ENCODE peak calls at places on chromosomes 11 and 22, in eight cellular contexts. One of them, this sample, is unnamed.

GRCh38 chr11:3886985-3887384 is 31.5 kb downstream of the STIM1 start:
- DNase-seq in H1: no peak
- DNase-seq in stomach: no peak
- DNase-seq in transverse colon: no peak
- DNase-seq in suprapubic skin: no peak
- DNase-seq in K562: no peak
- DNase-seq in ovary: no peak
- DNase-seq in upper lobe of left lung: no peak
- DNase-seq in this sample: no peak

GRCh38 chr11:103586756-103587155 is 449.7 kb upstream of the DDI1 start:
- DNase-seq in H1: no peak
- DNase-seq in stomach: no peak
- DNase-seq in transverse colon: no peak
- DNase-seq in suprapubic skin: no peak
- DNase-seq in K562: no peak
- DNase-seq in ovary: no peak
- DNase-seq in upper lobe of left lung: no peak
- DNase-seq in this sample: no peak

GRCh38 chr11:44936527-44936926 is 14.2 kb downstream of the TP53I11 start:
- DNase-seq in H1: peak
- DNase-seq in stomach: peak
- DNase-seq in transverse colon: peak
- DNase-seq in suprapubic skin: peak
- DNase-seq in K562: peak
- DNase-seq in ovary: peak
- DNase-seq in upper lobe of left lung: no peak
- DNase-seq in this sample: peak

GRCh38 chr11:11250470-11250869 is 102.6 kb downstream of the CSNK2A3 start:
- DNase-seq in H1: no peak
- DNase-seq in stomach: no peak
- DNase-seq in transverse colon: no peak
- DNase-seq in suprapubic skin: no peak
- DNase-seq in K562: no peak
- DNase-seq in ovary: no peak
- DNase-seq in upper lobe of left lung: no peak
- DNase-seq in this sample: no peak

GRCh38 chr11:2541881-2542361 is 97.1 kb downstream of the KCNQ1 start:
- DNase-seq in H1: no peak
- DNase-seq in stomach: no peak
- DNase-seq in transverse colon: peak
- DNase-seq in suprapubic skin: peak
- DNase-seq in K562: no peak
- DNase-seq in ovary: peak
- DNase-seq in upper lobe of left lung: no peak
- DNase-seq in this sample: peak

GRCh38 chr22:31279821-31280496 is 12.3 kb downstream of the PIK3IP1 start:
- DNase-seq in H1: no peak
- DNase-seq in stomach: no peak
- DNase-seq in transverse colon: no peak
- DNase-seq in suprapubic skin: peak
- DNase-seq in K562: no peak
- DNase-seq in ovary: no peak
- DNase-seq in upper lobe of left lung: no peak
- DNase-seq in this sample: peak

GRCh38 chr11:30960387-30960992 is 374.3 kb upstream of the MPPED2 start:
- DNase-seq in H1: no peak
- DNase-seq in stomach: no peak
- DNase-seq in transverse colon: no peak
- DNase-seq in suprapubic skin: no peak
- DNase-seq in K562: peak
- DNase-seq in ovary: no peak
- DNase-seq in upper lobe of left lung: no peak
- DNase-seq in this sample: no peak

GRCh38 chr22:48827228-48827810 is 1000.4 kb downstream of the BRD1 start:
- DNase-seq in H1: peak
- DNase-seq in stomach: no peak
- DNase-seq in transverse colon: no peak
- DNase-seq in suprapubic skin: peak
- DNase-seq in K562: no peak
- DNase-seq in ovary: no peak
- DNase-seq in upper lobe of left lung: no peak
- DNase-seq in this sample: no peak

GRCh38 chr11:130337281-130338089 is 22.8 kb upstream of the ZBTB44 start:
- DNase-seq in H1: no peak
- DNase-seq in stomach: no peak
- DNase-seq in transverse colon: no peak
- DNase-seq in suprapubic skin: no peak
- DNase-seq in K562: peak
- DNase-seq in ovary: no peak
- DNase-seq in upper lobe of left lung: peak
- DNase-seq in this sample: no peak

GRCh38 chr11:46541593-46542371 is 52.0 kb downstream of the AMBRA1 start:
- DNase-seq in H1: no peak
- DNase-seq in stomach: peak
- DNase-seq in transverse colon: peak
- DNase-seq in suprapubic skin: no peak
- DNase-seq in K562: peak
- DNase-seq in ovary: no peak
- DNase-seq in upper lobe of left lung: peak
- DNase-seq in this sample: no peak

GRCh38 chr11:58567889-58568512 is 7.7 kb downstream of the LPXN start:
- DNase-seq in H1: peak
- DNase-seq in stomach: peak
- DNase-seq in transverse colon: peak
- DNase-seq in suprapubic skin: peak
- DNase-seq in K562: peak
- DNase-seq in ovary: no peak
- DNase-seq in upper lobe of left lung: no peak
- DNase-seq in this sample: no peak

GRCh38 chr22:46902436-46902835 is 140.0 kb downstream of the TBC1D22A start:
- DNase-seq in H1: no peak
- DNase-seq in stomach: peak
- DNase-seq in transverse colon: no peak
- DNase-seq in suprapubic skin: no peak
- DNase-seq in K562: no peak
- DNase-seq in ovary: no peak
- DNase-seq in upper lobe of left lung: no peak
- DNase-seq in this sample: no peak

GRCh38 chr11:4480577-4481539 is 1.6 kb upstream of the OR52K1 start:
- DNase-seq in H1: no peak
- DNase-seq in stomach: no peak
- DNase-seq in transverse colon: no peak
- DNase-seq in suprapubic skin: no peak
- DNase-seq in K562: peak
- DNase-seq in ovary: no peak
- DNase-seq in upper lobe of left lung: no peak
- DNase-seq in this sample: no peak

GRCh38 chr11:83223457-83223856 is 29.9 kb downstream of the ANKRD42 start:
- DNase-seq in H1: no peak
- DNase-seq in stomach: no peak
- DNase-seq in transverse colon: no peak
- DNase-seq in suprapubic skin: no peak
- DNase-seq in K562: no peak
- DNase-seq in ovary: no peak
- DNase-seq in upper lobe of left lung: no peak
- DNase-seq in this sample: no peak

GRCh38 chr11:64540426-64540825 is 50.6 kb upstream of the SLC22A12 start:
- DNase-seq in H1: no peak
- DNase-seq in stomach: no peak
- DNase-seq in transverse colon: no peak
- DNase-seq in suprapubic skin: no peak
- DNase-seq in K562: no peak
- DNase-seq in ovary: no peak
- DNase-seq in upper lobe of left lung: peak
- DNase-seq in this sample: no peak

GRCh38 chr11:70038034-70038834 is 39.9 kb upstream of the ANO1 start:
- DNase-seq in H1: peak
- DNase-seq in stomach: peak
- DNase-seq in transverse colon: no peak
- DNase-seq in suprapubic skin: no peak
- DNase-seq in K562: no peak
- DNase-seq in ovary: no peak
- DNase-seq in upper lobe of left lung: no peak
- DNase-seq in this sample: no peak

GRCh38 chr11:120151536-120151935 is 13.6 kb upstream of the TRIM29 start:
- DNase-seq in H1: no peak
- DNase-seq in stomach: no peak
- DNase-seq in transverse colon: no peak
- DNase-seq in suprapubic skin: no peak
- DNase-seq in K562: no peak
- DNase-seq in ovary: no peak
- DNase-seq in upper lobe of left lung: no peak
- DNase-seq in this sample: no peak

GRCh38 chr11:30879322-30880020 is 293.3 kb upstream of the MPPED2 start:
- DNase-seq in H1: no peak
- DNase-seq in stomach: peak
- DNase-seq in transverse colon: no peak
- DNase-seq in suprapubic skin: no peak
- DNase-seq in K562: no peak
- DNase-seq in ovary: no peak
- DNase-seq in upper lobe of left lung: no peak
- DNase-seq in this sample: no peak

GRCh38 chr22:22942511-22943329 is 55.1 kb downstream of the IGLL5 start:
- DNase-seq in H1: peak
- DNase-seq in stomach: peak
- DNase-seq in transverse colon: peak
- DNase-seq in suprapubic skin: peak
- DNase-seq in K562: peak
- DNase-seq in ovary: peak
- DNase-seq in upper lobe of left lung: no peak
- DNase-seq in this sample: peak

GRCh38 chr11:1178201-1178885 is 20.6 kb downstream of the MUC5AC start:
- DNase-seq in H1: no peak
- DNase-seq in stomach: no peak
- DNase-seq in transverse colon: no peak
- DNase-seq in suprapubic skin: no peak
- DNase-seq in K562: no peak
- DNase-seq in ovary: no peak
- DNase-seq in upper lobe of left lung: peak
- DNase-seq in this sample: no peak

GRCh38 chr22:43343262-43343988 is at the start of gene SCUBE1:
- DNase-seq in H1: peak
- DNase-seq in stomach: peak
- DNase-seq in transverse colon: peak
- DNase-seq in suprapubic skin: no peak
- DNase-seq in K562: peak
- DNase-seq in ovary: peak
- DNase-seq in upper lobe of left lung: peak
- DNase-seq in this sample: no peak

GRCh38 chr11:67404515-67405195 is 772 bp downstream of the TBC1D10C start:
- DNase-seq in H1: no peak
- DNase-seq in stomach: no peak
- DNase-seq in transverse colon: no peak
- DNase-seq in suprapubic skin: no peak
- DNase-seq in K562: no peak
- DNase-seq in ovary: no peak
- DNase-seq in upper lobe of left lung: peak
- DNase-seq in this sample: no peak
- TF ChIP-seq EP300 in H1: no peak
- TF ChIP-seq EP300 in stomach: no peak
- TF ChIP-seq EP300 in transverse colon: no peak
- TF ChIP-seq EP300 in suprapubic skin: no peak
- TF ChIP-seq EP300 in K562: no peak
- TF ChIP-seq EP300 in ovary: no peak
- TF ChIP-seq EP300 in upper lobe of left lung: no peak
- TF ChIP-seq EP300 in this sample: no peak

GRCh38 chr22:44782286-44782830 is 30.0 kb downstream of the ARHGAP8 start:
- DNase-seq in H1: no peak
- DNase-seq in stomach: no peak
- DNase-seq in transverse colon: no peak
- DNase-seq in suprapubic skin: no peak
- DNase-seq in K562: no peak
- DNase-seq in ovary: no peak
- DNase-seq in upper lobe of left lung: no peak
- DNase-seq in this sample: no peak
- TF ChIP-seq EP300 in H1: no peak
- TF ChIP-seq EP300 in stomach: no peak
- TF ChIP-seq EP300 in transverse colon: no peak
- TF ChIP-seq EP300 in suprapubic skin: no peak
- TF ChIP-seq EP300 in K562: no peak
- TF ChIP-seq EP300 in ovary: no peak
- TF ChIP-seq EP300 in upper lobe of left lung: no peak
- TF ChIP-seq EP300 in this sample: no peak

DNA sequence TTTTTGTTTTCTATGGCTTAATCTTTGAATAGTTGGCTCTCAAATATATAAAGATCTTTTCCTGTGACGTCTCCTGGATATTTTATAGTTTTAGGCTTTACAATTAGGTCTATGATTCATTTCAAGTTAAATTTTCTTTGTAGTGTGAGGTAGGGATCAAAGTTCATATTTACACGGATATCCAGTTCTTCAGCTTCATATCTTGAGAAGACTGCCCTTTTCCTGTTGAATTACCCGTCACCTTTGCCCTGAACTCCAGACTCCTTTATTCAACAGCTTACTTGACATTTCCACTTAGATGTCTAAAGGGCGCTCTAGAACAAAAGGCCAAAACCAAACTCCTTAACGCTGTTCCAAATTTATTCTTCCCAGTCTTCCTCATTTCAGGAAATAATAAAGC is 51.7 kb downstream of the TTC17 start:
- DNase-seq in H1: no peak
- DNase-seq in stomach: no peak
- DNase-seq in transverse colon: peak
- DNase-seq in suprapubic skin: no peak
- DNase-seq in K562: no peak
- DNase-seq in ovary: no peak
- DNase-seq in upper lobe of left lung: no peak
- DNase-seq in this sample: no peak
- TF ChIP-seq EP300 in H1: no peak
- TF ChIP-seq EP300 in stomach: no peak
- TF ChIP-seq EP300 in transverse colon: no peak
- TF ChIP-seq EP300 in suprapubic skin: no peak
- TF ChIP-seq EP300 in K562: no peak
- TF ChIP-seq EP300 in ovary: no peak
- TF ChIP-seq EP300 in upper lobe of left lung: no peak
- TF ChIP-seq EP300 in this sample: no peak

GRCh38 chr11:61682093-61682732 is 2.0 kb downstream of the DAGLA start:
- DNase-seq in H1: no peak
- DNase-seq in stomach: peak
- DNase-seq in transverse colon: peak
- DNase-seq in suprapubic skin: no peak
- DNase-seq in K562: no peak
- DNase-seq in ovary: no peak
- DNase-seq in upper lobe of left lung: no peak
- DNase-seq in this sample: peak

GRCh38 chr11:61680622-61681191 is 516 bp downstream of the DAGLA start:
- DNase-seq in H1: no peak
- DNase-seq in stomach: no peak
- DNase-seq in transverse colon: no peak
- DNase-seq in suprapubic skin: peak
- DNase-seq in K562: no peak
- DNase-seq in ovary: peak
- DNase-seq in upper lobe of left lung: no peak
- DNase-seq in this sample: no peak

GRCh38 chr11:61683116-61683515 is 2.9 kb downstream of the DAGLA start:
- DNase-seq in H1: no peak
- DNase-seq in stomach: no peak
- DNase-seq in transverse colon: no peak
- DNase-seq in suprapubic skin: no peak
- DNase-seq in K562: no peak
- DNase-seq in ovary: no peak
- DNase-seq in upper lobe of left lung: no peak
- DNase-seq in this sample: no peak

GRCh38 chr11:61679301-61679700 is 890 bp upstream of the DAGLA start:
- DNase-seq in H1: no peak
- DNase-seq in stomach: no peak
- DNase-seq in transverse colon: no peak
- DNase-seq in suprapubic skin: no peak
- DNase-seq in K562: peak
- DNase-seq in ovary: no peak
- DNase-seq in upper lobe of left lung: no peak
- DNase-seq in this sample: no peak

GRCh38 chr11:61679893-61680621 is at the start of gene DAGLA:
- DNase-seq in H1: peak
- DNase-seq in stomach: peak
- DNase-seq in transverse colon: peak
- DNase-seq in suprapubic skin: peak
- DNase-seq in K562: peak
- DNase-seq in ovary: peak
- DNase-seq in upper lobe of left lung: peak
- DNase-seq in this sample: peak
- TF ChIP-seq EP300 in H1: no peak
- TF ChIP-seq EP300 in stomach: no peak
- TF ChIP-seq EP300 in transverse colon: no peak
- TF ChIP-seq EP300 in suprapubic skin: no peak
- TF ChIP-seq EP300 in K562: no peak
- TF ChIP-seq EP300 in ovary: no peak
- TF ChIP-seq EP300 in upper lobe of left lung: no peak
- TF ChIP-seq EP300 in this sample: no peak